ENCODE peak calls at places on chromosomes 4 and X, in five cellular contexts. B is K562, J is SK-N-SH, O is GM12878, Q is HepG2. P is an unnamed sample.

GRCh38 chrX:124217289-124218251 is 114.9 kb upstream of the TEX13D start:
- DNase-seq in B (no peak), J (no peak), O (no peak), Q (peak; percentile 66), P (peak; percentile 82)

GRCh38 chrX:137916090-137916746 is 350.3 kb downstream of the ZIC3 start:
- DNase-seq in B (peak; percentile 23), J (no peak), O (no peak), Q (no peak), P (no peak)

GRCh38 chr4:184408711-184409081 is 65.7 kb downstream of the IRF2 start:
- DNase-seq in B (no peak), J (no peak), O (no peak), Q (no peak), P (no peak)

GRCh38 chr4:146095091-146095690 is 80.3 kb upstream of the LSM6 start:
- DNase-seq in B (peak; percentile 46), J (peak; percentile 17), O (no peak), Q (peak; percentile 32), P (no peak)

GRCh38 chr4:56215901-56216300 is 171.4 kb downstream of the AASDH start:
- DNase-seq in B (no peak), J (peak; percentile 17), O (no peak), Q (no peak), P (no peak)

GRCh38 chr4:145195167-145195952 is 15.0 kb upstream of the OTUD4 start:
- DNase-seq in B (no peak), J (no peak), O (no peak), Q (no peak), P (no peak)

GRCh38 chr4:44446801-44447562 is 1.6 kb downstream of the KCTD8 start:
- DNase-seq in B (no peak), J (peak; percentile 3), O (no peak), Q (no peak), P (no peak)

GRCh38 chr4:108043536-108043935 is 53.8 kb downstream of the HADH start:
- DNase-seq in B (no peak), J (peak; percentile 32), O (no peak), Q (no peak), P (no peak)

GRCh38 chr4:78722320-78722719 is 53.8 kb upstream of the BMP2K start:
- DNase-seq in B (no peak), J (no peak), O (no peak), Q (no peak), P (no peak)

GRCh38 chrX:101478366-101478765 is 6.9 kb upstream of the ARMCX4 start:
- DNase-seq in B (no peak), J (no peak), O (no peak), Q (no peak), P (no peak)

GRCh38 chr4:141702472-141703182 is 66.2 kb downstream of the IL15 start:
- DNase-seq in B (no peak), J (no peak), O (no peak), Q (no peak), P (no peak)

GRCh38 chr4:181807771-181808170 is 435.4 kb upstream of the TENM3 start:
- DNase-seq in B (no peak), J (no peak), O (no peak), Q (no peak), P (no peak)

GRCh38 chr4:61752617-61753016 is 552.5 kb downstream of the ADGRL3 start:
- DNase-seq in B (no peak), J (no peak), O (no peak), Q (no peak), P (no peak)

GRCh38 chr4:150695162-150695561 is 113.2 kb downstream of the MAB21L2 start:
- DNase-seq in B (no peak), J (no peak), O (no peak), Q (no peak), P (no peak)

GRCh38 chr4:150694438-150694837 is 112.5 kb downstream of the MAB21L2 start:
- DNase-seq in B (no peak), J (no peak), O (no peak), Q (no peak), P (no peak)

GRCh38 chr4:150699599-150699998 is 117.6 kb downstream of the MAB21L2 start:
- DNase-seq in B (no peak), J (no peak), O (no peak), Q (no peak), P (no peak)
- H3K27ac ChIP-seq in B (no peak overlapping the region), J (no peak overlapping the region), O (no peak overlapping the region), Q (no peak overlapping the region), P (no peak overlapping the region)

DNA sequence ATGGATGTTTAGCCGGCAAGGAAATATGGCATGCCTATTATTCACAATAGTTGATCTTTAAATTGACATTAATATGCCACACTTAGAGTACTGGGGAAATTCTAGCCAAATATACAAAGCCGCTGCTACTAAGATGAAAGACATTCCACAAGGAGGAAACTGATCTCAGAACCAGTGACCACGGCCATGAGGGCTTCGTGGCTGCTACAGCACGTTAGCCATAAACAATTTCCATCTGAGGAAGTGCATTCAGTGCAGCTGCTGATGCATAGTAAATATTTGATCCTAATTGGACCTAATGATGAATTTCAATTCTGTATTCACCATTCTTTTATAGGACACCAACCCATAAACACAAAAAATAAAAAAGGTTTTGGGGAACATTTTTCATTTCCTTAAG is 59.1 kb downstream of the SORBS2 start:
- DNase-seq in B (no peak), J (no peak), O (no peak), Q (no peak), P (no peak)
- TF ChIP-seq GABPA in B (no peak), J (no peak), O (no peak), Q (no peak), P (no peak)

GRCh38 chrX:154396948-154397887 is 959 bp upstream of the RPL10 start:
- DNase-seq in B (peak; percentile 64), J (peak; percentile 79), O (no peak), Q (peak; percentile 40), P (peak; percentile 61)
- TF ChIP-seq REST in B (no peak), J (no peak), O (no peak), Q (no peak), P (no peak)

GRCh38 chrX:12891915-12892506 is 14.4 kb upstream of the TLR8 start:
- DNase-seq in B (no peak), J (no peak), O (peak; percentile 85), Q (no peak), P (no peak)

GRCh38 chrX:12890467-12890866 is 16.0 kb upstream of the TLR8 start:
- DNase-seq in B (no peak), J (no peak), O (peak; percentile 87), Q (no peak), P (peak; percentile 29)

GRCh38 chrX:12887767-12888166 is 18.7 kb upstream of the TLR8 start:
- DNase-seq in B (no peak), J (no peak), O (no peak), Q (no peak), P (no peak)

GRCh38 chrX:12894074-12894691 is 12.2 kb upstream of the TLR8 start:
- DNase-seq in B (peak; percentile 25), J (peak; percentile 50), O (no peak), Q (peak; percentile 28), P (peak; percentile 29)

GRCh38 chrX:12891167-12891566 is 15.3 kb upstream of the TLR8 start:
- DNase-seq in B (no peak), J (no peak), O (no peak), Q (no peak), P (peak; percentile 36)
- H3K27ac ChIP-seq in B (no peak overlapping the region), J (no peak overlapping the region), O (peak overlapping the region; percentile 95), Q (no peak overlapping the region), P (no peak overlapping the region)

GRCh38 chr4:2333356-2333841 is 71.5 kb upstream of the MXD4 start:
- DNase-seq in B (no peak), J (peak; percentile 26), O (peak; percentile 16), Q (no peak), P (peak; percentile 62)
- TF ChIP-seq GABPA in B (no peak), J (no peak), O (no peak), Q (no peak), P (no peak)

DNA sequence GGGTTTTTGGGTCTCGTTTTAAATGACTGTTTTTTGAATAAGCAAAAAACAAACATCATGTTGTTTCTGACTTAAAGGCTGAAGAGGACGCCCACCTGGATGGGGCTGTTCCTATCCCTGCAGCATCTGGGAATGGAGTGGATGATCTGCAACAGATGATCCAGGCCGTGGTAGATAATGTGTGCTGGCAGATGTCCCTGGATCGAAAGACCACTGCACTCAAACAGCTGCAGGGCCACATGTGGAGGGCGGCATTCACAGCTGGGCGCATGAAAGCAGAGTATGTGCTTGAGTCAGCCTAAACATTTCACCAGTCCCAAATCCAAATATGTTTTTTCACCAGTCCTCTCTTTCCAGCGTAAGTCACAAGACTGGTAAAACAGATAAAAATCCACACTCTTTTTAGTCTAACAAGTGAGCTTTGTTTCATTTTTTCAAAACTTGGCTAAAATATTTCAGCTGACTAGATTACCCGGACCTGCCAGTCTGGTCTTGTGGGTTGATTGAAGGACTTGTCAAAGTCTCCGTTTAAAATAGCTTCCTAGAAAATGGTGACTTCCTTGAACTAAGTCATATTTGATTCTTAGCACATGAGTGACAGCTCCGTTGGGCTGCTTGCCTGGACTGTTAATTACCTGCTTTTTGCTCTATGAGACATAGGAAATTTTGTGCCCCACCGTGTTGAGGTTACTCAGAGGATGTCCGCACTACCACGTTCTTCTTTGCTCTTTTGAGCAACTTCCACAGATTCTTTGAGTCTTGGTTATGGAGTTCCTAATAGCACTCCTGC is 20.8 kb downstream of the ENOPH1 start:
- DNase-seq in B (no peak), J (peak; percentile 67), O (no peak), Q (no peak), P (no peak)
- TF ChIP-seq REST in B (no peak), J (no peak), O (no peak), Q (no peak), P (no peak)